ENCODE peak calls at places on chromosomes 16 and 17, in five cellular contexts. S is OCI-LY7, H is mesendoderm, W is transverse colon, V is lower lobe of right lung. L is an unnamed sample.

GRCh38 chr16:75415169-75415908 is 18.0 kb downstream of the CFDP1 start:
- DNase-seq in S (no peak), H (no peak), W (no peak), V (no peak), L (no peak)

GRCh38 chr16:31476305-31477219 is 4.6 kb downstream of the TGFB1I1 start:
- DNase-seq in S (no peak), H (peak; percentile 78), W (peak; percentile 96), V (peak; percentile 94), L (no peak)

GRCh38 chr16:83952940-83953795 is at the start of gene OSGIN1:
- DNase-seq in S (peak; percentile 33), H (peak; percentile 72), W (peak; percentile 96), V (peak; percentile 96), L (peak; percentile 99)

GRCh38 chr17:41942626-41943025 is 12.2 kb downstream of the ODAD4 start:
- DNase-seq in S (no peak), H (no peak), W (no peak), V (no peak), L (no peak)

GRCh38 chr17:49696233-49696761 is 11.5 kb downstream of the SLC35B1 start:
- DNase-seq in S (no peak), H (no peak), W (no peak), V (no peak), L (no peak)

GRCh38 chr16:90020838-90021382 is 1.7 kb upstream of the DBNDD1 start:
- DNase-seq in S (peak; percentile 16), H (peak; percentile 71), W (no peak), V (no peak), L (no peak)

GRCh38 chr17:36851230-36851629 is 86.0 kb upstream of the LHX1 start:
- DNase-seq in S (no peak), H (no peak), W (no peak), V (no peak), L (no peak)

GRCh38 chr17:14341866-14342265 is 41.0 kb downstream of the HS3ST3B1 start:
- DNase-seq in S (no peak), H (peak; percentile 89), W (no peak), V (no peak), L (no peak)

GRCh38 chr17:18070861-18071340 is 16.8 kb upstream of the DRG2 start:
- DNase-seq in S (no peak), H (peak; percentile 35), W (no peak), V (no peak), L (no peak)

GRCh38 chr17:14143678-14144077 is 74.4 kb downstream of the COX10 start:
- DNase-seq in S (no peak), H (no peak), W (peak; percentile 17), V (no peak), L (no peak)

GRCh38 chr17:58344047-58344790 is 7.8 kb downstream of the SUPT4H1 start:
- DNase-seq in S (peak; percentile 95), H (no peak), W (peak; percentile 70), V (no peak), L (no peak)

GRCh38 chr16:82891918-82892317 is 265.1 kb downstream of the CDH13 start:
- DNase-seq in S (no peak), H (no peak), W (no peak), V (no peak), L (no peak)
- H3K27ac ChIP-seq in S (no peak overlapping the region), H (no peak overlapping the region), W (no peak overlapping the region), V (no peak overlapping the region), L (no peak overlapping the region)

DNA sequence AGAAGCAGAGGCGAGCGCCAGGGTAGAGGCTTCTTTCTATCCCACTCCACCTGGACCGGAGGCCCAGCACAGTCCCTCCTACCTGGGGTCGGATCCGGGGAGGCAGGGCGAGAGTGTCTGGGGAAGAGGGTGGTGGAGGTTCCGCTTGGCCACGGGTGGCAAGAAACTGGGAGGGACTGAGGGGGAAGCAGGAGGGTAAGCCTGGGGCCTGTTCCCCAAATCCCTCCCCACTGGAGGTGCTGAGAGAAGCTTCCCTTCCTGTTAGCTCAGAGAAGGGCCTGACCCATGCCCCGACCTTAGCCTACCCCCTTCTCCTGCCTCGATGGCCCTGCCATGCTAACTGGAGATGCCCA is 1.8 kb upstream of the TPPP3 start:
- DNase-seq in S (no peak), H (no peak), W (no peak), V (no peak), L (no peak)
- H3K4me3 ChIP-seq in S (no peak overlapping the region), H (no peak overlapping the region), W (no peak overlapping the region), V (peak overlapping the region; percentile 58), L (no peak overlapping the region)

GRCh38 chr17:16954541-16954940 is 17.4 kb downstream of the TNFRSF13B start:
- DNase-seq in S (no peak), H (no peak), W (no peak), V (no peak), L (peak; percentile 23)

GRCh38 chr17:16950488-16950887 is 21.4 kb downstream of the TNFRSF13B start:
- DNase-seq in S (no peak), H (no peak), W (no peak), V (no peak), L (peak; percentile 26)

GRCh38 chr17:16953347-16953746 is 18.6 kb downstream of the TNFRSF13B start:
- DNase-seq in S (no peak), H (no peak), W (no peak), V (no peak), L (no peak)

GRCh38 chr17:16952401-16952800 is 19.5 kb downstream of the TNFRSF13B start:
- DNase-seq in S (no peak), H (no peak), W (no peak), V (no peak), L (peak; percentile 21)

DNA sequence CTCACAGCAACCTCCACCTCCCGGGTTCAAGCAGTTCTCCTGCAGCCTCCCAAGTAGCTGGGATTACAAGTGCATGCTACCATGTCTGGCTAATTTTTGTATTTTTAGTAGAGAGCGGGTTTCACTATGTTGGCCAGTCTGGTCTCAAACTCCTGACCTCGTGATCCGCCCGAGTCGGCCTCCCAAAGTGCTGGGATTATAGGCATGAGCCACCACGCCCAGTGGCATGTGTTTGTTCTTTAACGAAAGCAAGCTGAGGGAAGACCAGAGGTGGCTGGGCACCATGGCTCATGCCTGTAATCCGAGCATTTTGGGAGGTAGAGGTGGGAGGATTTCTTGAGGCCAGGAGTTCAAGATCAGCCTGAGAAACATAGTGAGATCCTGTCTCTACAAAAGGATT is 18.1 kb downstream of the TNFRSF13B start:
- DNase-seq in S (no peak), H (no peak), W (no peak), V (no peak), L (no peak)
- H3K4me1 ChIP-seq in S (peaks cover 32% of the 10 kb centered on the region), H (no peaks in the 10 kb centered on the region), W (no peaks in the 10 kb centered on the region), V (no peaks in the 10 kb centered on the region), L (no peaks in the 10 kb centered on the region)

GRCh38 chr16:57763290-57764005 is 27.9 kb downstream of the KATNB1 start:
- DNase-seq in S (no peak), H (no peak), W (no peak), V (peak; percentile 30), L (no peak)
- H3K27ac ChIP-seq in S (no peak overlapping the region), H (no peak overlapping the region), W (no peak overlapping the region), V (no peak overlapping the region), L (no peak overlapping the region)